ENCODE peak calls at places on chromosomes 5 and 9, in six cellular contexts. I is astrocyte of the spinal cord, P is cardiac fibroblast, E is fibroblast of lung, N is AG04450, D is suprapubic skin. L is an unnamed sample.

GRCh38 chr5:112379541-112380325 is 39.3 kb downstream of the EPB41L4A start:
- DNase-seq in I (no peak), P (peak), E (no peak), N (no peak), D (no peak), L (no peak)

GRCh38 chr5:61329729-61330128 is 2.3 kb upstream of the ZSWIM6 start:
- DNase-seq in I (no peak), P (no peak), E (peak), N (no peak), D (no peak), L (peak)

GRCh38 chr9:131522257-131523085 is 8.6 kb downstream of the UCK1 start:
- DNase-seq in I (no peak), P (no peak), E (no peak), N (no peak), D (no peak), L (no peak)

GRCh38 chr9:69898714-69899209 is 78.1 kb downstream of the CFAP95 start:
- DNase-seq in I (peak), P (peak), E (peak), N (peak), D (no peak), L (peak)

GRCh38 chr5:138611295-138612220 is 36.4 kb upstream of the HSPA9 start:
- DNase-seq in I (no peak), P (peak), E (peak), N (no peak), D (peak), L (peak)

GRCh38 chr9:128153947-128154695 is 4.9 kb downstream of the LCN2 start:
- DNase-seq in I (no peak), P (no peak), E (no peak), N (no peak), D (peak), L (no peak)

GRCh38 chr5:73030995-73031394 is 75.2 kb downstream of the FCHO2 start:
- DNase-seq in I (peak), P (peak), E (peak), N (peak), D (no peak), L (peak)

GRCh38 chr9:304519-305185 is 90.0 kb downstream of the DOCK8 start:
- DNase-seq in I (no peak), P (no peak), E (no peak), N (no peak), D (no peak), L (no peak)

GRCh38 chr5:117803533-117803932 is 1184.8 kb downstream of the DTWD2 start:
- DNase-seq in I (peak), P (peak), E (no peak), N (peak), D (no peak), L (peak)

GRCh38 chr5:140111043-140111858 is 2.7 kb upstream of the PURA start:
- DNase-seq in I (no peak), P (no peak), E (no peak), N (no peak), D (no peak), L (no peak)

GRCh38 chr5:18220631-18221030 is 586.4 kb downstream of the TAF11L14 start:
- DNase-seq in I (peak), P (no peak), E (no peak), N (no peak), D (no peak), L (no peak)

GRCh38 chr5:40680741-40681350 is 1.1 kb downstream of the PTGER4 start:
- DNase-seq in I (peak), P (no peak), E (no peak), N (no peak), D (peak), L (peak)
- H3K4me3 ChIP-seq in I (peak), P (peak), E (peak), N (peak), D (peak), L (peak)

GRCh38 chr9:79256691-79257213 is 315.0 kb upstream of the TLE4 start:
- DNase-seq in I (peak), P (peak), E (peak), N (no peak), D (no peak), L (peak)
- H3K4me3 ChIP-seq in I (peak), P (no peak), E (no peak), N (no peak), D (peak), L (peak)

DNA sequence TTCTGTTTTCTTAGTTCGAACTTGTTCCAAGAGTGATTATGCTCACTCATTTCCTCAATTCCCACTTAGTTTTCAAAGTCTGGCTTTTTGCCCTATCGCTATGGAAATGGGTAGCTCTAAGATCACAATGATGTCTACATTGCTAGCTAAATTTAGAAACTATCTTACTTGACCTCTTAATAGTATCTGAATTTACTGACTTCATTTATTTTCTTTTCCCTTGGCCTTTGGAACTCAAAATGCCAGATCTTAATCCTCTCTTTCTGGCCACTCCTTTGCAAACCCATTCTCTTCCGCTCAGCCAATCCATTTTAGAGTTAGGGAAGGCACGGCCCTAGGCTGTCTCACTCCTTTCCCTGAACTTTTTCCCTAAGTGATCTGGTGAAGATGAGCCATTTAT is 137.0 kb downstream of the FER start:
- DNase-seq in I (peak), P (peak), E (peak), N (no peak), D (no peak), L (no peak)
- H3K4me3 ChIP-seq in I (no peak), P (no peak), E (no peak), N (no peak), D (no peak), L (no peak)

GRCh38 chr9:96721303-96721702 is 56.6 kb downstream of the ZNF510 start:
- DNase-seq in I (no peak), P (no peak), E (no peak), N (no peak), D (no peak), L (no peak)

GRCh38 chr9:96720435-96720834 is 57.5 kb downstream of the ZNF510 start:
- DNase-seq in I (no peak), P (no peak), E (no peak), N (no peak), D (no peak), L (no peak)

GRCh38 chr9:96725576-96725975 is 52.3 kb downstream of the ZNF510 start:
- DNase-seq in I (no peak), P (no peak), E (no peak), N (no peak), D (no peak), L (no peak)

GRCh38 chr9:96721731-96722429 is 56.0 kb downstream of the ZNF510 start:
- DNase-seq in I (no peak), P (no peak), E (no peak), N (no peak), D (no peak), L (no peak)

DNA sequence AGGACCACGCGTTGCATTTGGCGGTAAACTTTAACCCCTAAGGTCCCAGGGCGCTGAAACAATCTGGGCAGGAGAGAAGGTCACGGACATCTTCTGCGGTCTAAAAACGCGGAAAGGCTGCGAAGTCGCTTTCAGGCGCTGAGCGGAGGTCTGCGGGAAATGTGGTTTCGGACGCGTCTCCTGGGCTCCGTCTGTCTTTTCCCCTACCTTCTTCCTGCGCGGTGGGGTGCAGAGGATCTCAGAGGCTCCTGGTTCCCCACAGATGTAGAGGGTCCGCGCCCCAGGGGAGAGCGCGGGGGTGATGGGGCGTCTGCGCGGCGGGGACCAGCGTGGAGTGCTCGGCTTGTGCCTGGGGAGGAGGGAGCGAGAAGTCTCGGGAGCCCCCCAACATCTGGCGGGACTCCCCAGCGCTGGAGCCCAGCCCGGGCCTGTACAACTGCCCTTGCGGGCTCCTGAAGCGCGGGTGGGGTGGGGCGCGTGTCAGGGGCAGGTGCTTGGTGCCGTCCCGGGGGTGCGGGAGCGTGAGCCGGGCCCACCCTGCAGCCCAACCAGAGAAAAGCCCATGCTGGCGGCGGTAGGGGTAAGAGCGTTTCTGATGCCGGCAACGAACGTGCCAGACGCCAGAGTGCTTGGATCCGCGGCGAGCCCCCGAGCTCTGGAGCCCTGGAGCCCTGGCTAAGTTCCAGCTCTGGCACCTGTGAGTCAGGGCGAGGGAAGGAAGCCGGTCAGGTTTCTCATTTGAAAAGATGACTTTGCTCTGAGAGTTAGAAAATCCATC is 58.2 kb downstream of the ZNF510 start:
- DNase-seq in I (no peak), P (no peak), E (no peak), N (no peak), D (no peak), L (peak)
- H3K4me3 ChIP-seq in I (no peak), P (peak), E (peak), N (no peak), D (peak), L (no peak)

GRCh38 chr5:132873930-132874271 is 433 bp downstream of the LEAP2 start:
- DNase-seq in I (no peak), P (no peak), E (no peak), N (no peak), D (no peak), L (no peak)
- H3K4me3 ChIP-seq in I (no peak), P (no peak), E (no peak), N (no peak), D (no peak), L (no peak)

GRCh38 chr5:121634946-121635345 is 216.7 kb upstream of the FTMT start:
- DNase-seq in I (no peak), P (no peak), E (peak), N (no peak), D (no peak), L (no peak)
- H3K4me3 ChIP-seq in I (no peak), P (no peak), E (no peak), N (no peak), D (no peak), L (no peak)

GRCh38 chr9:115121140-115121710 is 3.3 kb upstream of the TNC start:
- DNase-seq in I (peak), P (no peak), E (peak), N (no peak), D (no peak), L (no peak)

GRCh38 chr9:115116620-115117284 is 1.2 kb downstream of the TNC start:
- DNase-seq in I (no peak), P (no peak), E (no peak), N (no peak), D (no peak), L (no peak)

GRCh38 chr9:115115924-115116323 is 2.0 kb downstream of the TNC start:
- DNase-seq in I (peak), P (no peak), E (peak), N (no peak), D (no peak), L (peak)

GRCh38 chr9:115117999-115118470 is at the start of gene TNC:
- DNase-seq in I (peak), P (peak), E (peak), N (peak), D (peak), L (peak)

GRCh38 chr9:115118471-115119156 is 657 bp upstream of the TNC start:
- DNase-seq in I (peak), P (peak), E (peak), N (peak), D (peak), L (peak)
- H3K4me3 ChIP-seq in I (peak), P (peak), E (peak), N (peak), D (peak), L (peak)

DNA sequence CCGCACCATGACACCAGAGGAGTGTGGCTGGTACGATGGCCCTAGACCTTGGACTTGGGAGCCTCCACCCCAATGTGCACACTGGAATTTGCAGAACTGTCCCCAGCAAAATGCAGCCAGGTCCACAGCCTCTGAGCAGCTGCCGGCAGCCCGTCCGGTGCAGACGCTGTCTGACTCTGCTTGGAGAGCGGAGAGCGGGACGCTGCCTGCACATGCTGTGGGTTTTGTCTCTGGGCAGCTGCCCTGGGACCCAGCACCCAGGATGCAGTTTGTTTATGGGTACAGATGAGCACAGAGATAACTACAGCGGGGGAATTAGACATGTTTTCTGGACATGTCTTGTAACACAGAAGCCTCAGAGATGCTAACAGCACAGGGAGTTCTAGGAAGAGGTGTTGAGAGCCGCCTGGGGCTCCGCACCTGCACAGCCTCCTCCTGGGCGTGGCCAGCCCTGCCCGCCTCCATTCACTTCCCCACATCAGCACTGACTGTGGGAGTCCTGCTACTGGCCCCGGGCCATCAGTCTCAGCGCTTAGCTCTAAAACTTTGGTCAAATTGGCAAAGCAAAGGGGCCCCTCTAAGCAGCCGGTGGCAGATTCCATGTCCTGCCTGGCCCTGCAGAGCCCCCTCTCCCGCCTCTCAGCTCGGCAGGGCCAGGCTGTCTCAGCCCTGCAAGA is 159.6 kb downstream of the IRX2 start:
- DNase-seq in I (no peak), P (no peak), E (no peak), N (no peak), D (no peak), L (no peak)
- H3K4me3 ChIP-seq in I (no peak), P (no peak), E (no peak), N (no peak), D (no peak), L (no peak)

DNA sequence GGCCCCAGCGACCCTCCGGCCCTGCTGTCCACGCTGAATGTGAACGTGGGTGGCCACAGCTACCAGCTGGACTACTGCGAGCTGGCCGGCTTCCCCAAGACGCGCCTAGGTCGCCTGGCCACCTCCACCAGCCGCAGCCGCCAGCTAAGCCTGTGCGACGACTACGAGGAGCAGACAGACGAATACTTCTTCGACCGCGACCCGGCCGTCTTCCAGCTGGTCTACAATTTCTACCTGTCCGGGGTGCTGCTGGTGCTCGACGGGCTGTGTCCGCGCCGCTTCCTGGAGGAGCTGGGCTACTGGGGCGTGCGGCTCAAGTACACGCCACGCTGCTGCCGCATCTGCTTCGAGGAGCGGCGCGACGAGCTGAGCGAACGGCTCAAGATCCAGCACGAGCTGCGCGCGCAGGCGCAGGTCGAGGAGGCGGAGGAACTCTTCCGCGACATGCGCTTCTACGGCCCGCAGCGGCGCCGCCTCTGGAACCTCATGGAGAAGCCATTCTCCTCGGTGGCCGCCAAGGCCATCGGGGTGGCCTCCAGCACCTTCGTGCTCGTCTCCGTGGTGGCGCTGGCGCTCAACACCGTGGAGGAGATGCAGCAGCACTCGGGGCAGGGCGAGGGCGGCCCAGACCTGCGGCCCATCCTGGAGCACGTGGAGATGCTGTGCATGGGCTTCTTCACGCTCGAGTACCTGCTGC is 839 bp downstream of the KCNV2 start:
- DNase-seq in I (no peak), P (no peak), E (no peak), N (no peak), D (no peak), L (no peak)
- H3K4me3 ChIP-seq in I (no peak), P (no peak), E (no peak), N (no peak), D (no peak), L (no peak)

DNA sequence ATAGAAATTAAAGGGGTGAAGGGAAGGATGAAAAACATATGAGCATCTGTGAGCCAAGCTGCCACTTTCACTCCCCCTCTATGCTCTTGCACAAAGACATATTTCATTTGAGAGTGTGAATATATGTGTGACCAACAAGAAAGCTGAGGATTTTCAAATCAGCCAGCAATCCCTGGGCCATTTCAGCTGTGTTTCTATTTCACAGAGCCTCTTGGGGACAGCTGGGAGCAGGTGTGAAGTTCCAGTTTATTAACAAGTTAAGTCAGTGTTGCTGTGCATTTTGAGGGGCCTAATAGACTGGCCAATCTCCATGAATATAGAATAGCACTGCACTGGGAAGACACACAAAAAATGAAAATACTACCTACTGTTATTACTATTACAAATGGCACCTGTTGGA is 248.7 kb upstream of the RGMB start:
- DNase-seq in I (no peak), P (no peak), E (no peak), N (no peak), D (no peak), L (no peak)
- H3K4me3 ChIP-seq in I (no peak), P (no peak), E (no peak), N (no peak), D (no peak), L (no peak)